ENCODE peak calls at places on chromosomes 16 and 17, in seven cellular contexts. G is head of caudate nucleus; A is GM04503; D is activated T-cell treated with anti-CD3 and anti-CD28 coated beads, Interleukin-2, amount 50 U/mL, for 72 hours; R is NCI-H1436; L is dermis microvascular lymphatic vessel endothelial cell; T is NCI-H82. O is an unnamed sample.

GRCh38 chr17:57043276-57043675 is 41.8 kb upstream of the AKAP1 start:
- DNase-seq in L (no peak), D (no peak), G (no peak), R (no peak), A (no peak), T (no peak), O (no peak)

GRCh38 chr17:75459590-75460267 is 3.3 kb downstream of the TMEM94 start:
- DNase-seq in R (no peak), A (no peak), G (no peak), T (peak; percentile 80), L (no peak), D (no peak), O (no peak)

GRCh38 chr17:18158022-18158600 is 25.5 kb upstream of the ALKBH5 start:
- DNase-seq in R (peak; percentile 81), L (peak; percentile 79), T (peak; percentile 79), A (no peak), D (peak; percentile 97), G (peak; percentile 69), O (peak; percentile 35)

GRCh38 chr17:38451030-38451839 is 23.0 kb downstream of the ARHGAP23 start:
- DNase-seq in G (no peak), T (peak; percentile 29), L (peak; percentile 80), A (peak; percentile 63), D (no peak), R (no peak), O (peak; percentile 72)

GRCh38 chr16:54286330-54287017 is at the start of gene IRX3:
- DNase-seq in A (peak; percentile 75), R (peak; percentile 90), D (no peak), L (peak; percentile 67), T (peak; percentile 58), G (no peak), O (no peak)

GRCh38 chr17:8016632-8017424 is 14.4 kb downstream of the GUCY2D start:
- DNase-seq in D (peak; percentile 74), R (peak; percentile 46), G (peak; percentile 66), L (peak; percentile 34), A (no peak), T (peak; percentile 64), O (no peak)

GRCh38 chr16:57141822-57142631 is 43.8 kb downstream of the PSME3IP1 start:
- DNase-seq in D (no peak), T (no peak), A (no peak), L (no peak), R (no peak), G (peak; percentile 42), O (no peak)

GRCh38 chr16:73735954-73736353 is 560.7 kb upstream of the PSMD7 start:
- DNase-seq in T (no peak), A (no peak), D (no peak), G (no peak), L (no peak), R (no peak), O (no peak)

GRCh38 chr17:40516581-40517285 is 15.3 kb upstream of the TNS4 start:
- DNase-seq in D (peak; percentile 68), L (no peak), T (no peak), G (no peak), R (no peak), A (no peak), O (no peak)

GRCh38 chr17:72345083-72345482 is 224.3 kb downstream of the SOX9 start:
- DNase-seq in A (no peak), D (no peak), L (no peak), R (no peak), G (no peak), T (peak; percentile 6), O (no peak)

GRCh38 chr17:39054111-39054645 is 87.0 kb upstream of the FBXO47 start:
- DNase-seq in R (no peak), A (no peak), G (no peak), L (no peak), T (no peak), D (no peak), O (no peak)

GRCh38 chr16:53756329-53756996 is 52.5 kb downstream of the FTO start:
- DNase-seq in T (no peak), L (no peak), D (no peak), R (no peak), G (no peak), A (no peak), O (no peak)

GRCh38 chr17:44908761-44909326 is 6.5 kb downstream of the GFAP start:
- DNase-seq in L (no peak), G (no peak), T (no peak), D (no peak), A (no peak), R (no peak), O (no peak)

GRCh38 chr17:4598776-4599504 is 14.6 kb downstream of the SMTNL2 start:
- DNase-seq in G (no peak), T (no peak), L (no peak), A (no peak), D (no peak), R (no peak), O (no peak)

GRCh38 chr16:17471745-17472075 is 950 bp upstream of the XYLT1 start:
- DNase-seq in A (peak; percentile 39), T (no peak), G (no peak), L (no peak), D (no peak), R (no peak), O (no peak)

GRCh38 chr16:1088295-1089170 is 7.5 kb downstream of the C1QTNF8 start:
- DNase-seq in R (no peak), D (no peak), L (peak; percentile 34), T (no peak), G (no peak), A (no peak), O (no peak)

GRCh38 chr17:42517516-42517915 is 18.5 kb upstream of the NAGLU start:
- DNase-seq in T (peak; percentile 84), G (peak; percentile 83), R (peak; percentile 50), A (peak; percentile 81), D (peak; percentile 78), L (peak; percentile 86), O (peak; percentile 73)

GRCh38 chr16:27113341-27113841 is 46.7 kb downstream of the C16orf82 start:
- DNase-seq in G (no peak), A (no peak), L (no peak), R (no peak), D (no peak), T (no peak), O (no peak)

GRCh38 chr16:56936950-56937349 is 5.0 kb downstream of the HERPUD1 start:
- DNase-seq in R (no peak), D (no peak), T (no peak), G (no peak), A (no peak), L (no peak), O (no peak)

GRCh38 chr16:84970447-84971127 is 40.7 kb downstream of the ZDHHC7 start:
- DNase-seq in A (no peak), R (peak; percentile 60), T (peak; percentile 75), D (peak; percentile 77), G (peak; percentile 87), L (peak; percentile 75), O (peak; percentile 40)

GRCh38 chr16:72829846-72830620 is 217.9 kb downstream of the ZFHX3 start:
- DNase-seq in R (no peak), G (no peak), L (no peak), A (no peak), T (no peak), D (peak; percentile 21), O (no peak)

GRCh38 chr16:79013004-79013403 is 587.5 kb downstream of the MAF start:
- DNase-seq in T (no peak), D (no peak), G (no peak), A (no peak), R (no peak), L (no peak), O (no peak)

GRCh38 chr16:31427441-31428276 is 501 bp downstream of the COX6A2 start:
- DNase-seq in G (peak; percentile 60), L (peak; percentile 14), D (peak; percentile 67), A (no peak), T (peak; percentile 57), R (no peak), O (no peak)

GRCh38 chr17:76237859-76238313 is 2.4 kb downstream of the RNF157 start:
- DNase-seq in L (no peak), A (no peak), R (no peak), G (no peak), T (no peak), D (no peak), O (no peak)

GRCh38 chr17:50208611-50209061 is 7.2 kb upstream of the COL1A1 start:
- DNase-seq in L (no peak), R (no peak), D (no peak), A (no peak), G (no peak), T (no peak), O (no peak)

GRCh38 chr17:78263063-78263735 is 31.8 kb downstream of the TMEM235 start:
- DNase-seq in T (no peak), R (no peak), G (no peak), L (no peak), D (peak; percentile 55), A (no peak), O (no peak)

GRCh38 chr17:57972151-57972550 is 15.9 kb downstream of the VEZF1 start:
- DNase-seq in D (no peak), G (no peak), L (no peak), R (no peak), T (no peak), A (no peak), O (no peak)

GRCh38 chr17:34375598-34375997 is 12.6 kb upstream of the CCL1 start:
- DNase-seq in G (no peak), A (no peak), L (no peak), D (no peak), R (no peak), T (no peak), O (no peak)